ENCODE peak calls at places on chromosomes 2 and 18, in six cellular contexts. A is mucosa of descending colon; C is aorta; T is psoas muscle; D is tibial nerve; Y is CD8-positive, alpha-beta T cell. W is an unnamed sample. For H3K4me1, the result is how much of the 10 kb centered on the place peaks cover.

GRCh38 chr2:11681722-11682589 is 12.0 kb upstream of the NTSR2 start:
- DNase-seq in A (peak), C (no peak), T (peak), D (no peak), Y (peak), W (peak)

GRCh38 chr2:159971365-159972122 is 90.9 kb downstream of the PLA2R1 start:
- DNase-seq in A (no peak), C (no peak), T (no peak), D (no peak), Y (no peak), W (no peak)

GRCh38 chr2:193843675-193844074 is 1648.9 kb upstream of the TMEFF2 start:
- DNase-seq in A (no peak), C (no peak), T (no peak), D (no peak), Y (no peak), W (no peak)

GRCh38 chr18:78955066-78955465 is 24.6 kb upstream of the SALL3 start:
- DNase-seq in A (no peak), C (no peak), T (no peak), D (no peak), Y (no peak), W (no peak)

GRCh38 chr2:241827394-241827793 is 18.4 kb downstream of the NEU4 start:
- DNase-seq in A (no peak), C (no peak), T (no peak), D (no peak), Y (no peak), W (no peak)

GRCh38 chr2:65390134-65390533 is 42.3 kb downstream of the SPRED2 start:
- DNase-seq in A (peak), C (no peak), T (no peak), D (no peak), Y (no peak), W (no peak)

GRCh38 chr18:23134780-23135678 is at the start of gene CABLES1:
- DNase-seq in A (peak), C (peak), T (peak), D (peak), Y (no peak), W (peak)

GRCh38 chr18:34866739-34867138 is 156.6 kb downstream of the DTNA start:
- DNase-seq in A (no peak), C (no peak), T (no peak), D (no peak), Y (no peak), W (no peak)

GRCh38 chr2:53129851-53130250 is 637.8 kb upstream of the CHAC2 start:
- DNase-seq in A (no peak), C (no peak), T (no peak), D (no peak), Y (no peak), W (no peak)

GRCh38 chr2:112666764-112667122 is 21.0 kb downstream of the SLC20A1 start:
- DNase-seq in A (no peak), C (no peak), T (no peak), D (no peak), Y (no peak), W (no peak)

GRCh38 chr2:230931556-230932231 is 6.7 kb upstream of the GPR55 start:
- DNase-seq in A (no peak), C (peak), T (no peak), D (no peak), Y (no peak), W (no peak)

GRCh38 chr2:8487461-8487932 is 194.4 kb upstream of the ID2 start:
- DNase-seq in A (no peak), C (no peak), T (no peak), D (no peak), Y (no peak), W (no peak)

GRCh38 chr2:108573070-108573469 is 38.8 kb downstream of the LIMS1 start:
- DNase-seq in A (no peak), C (no peak), T (no peak), D (no peak), Y (no peak), W (no peak)

GRCh38 chr2:181742908-181743722 is 62.8 kb upstream of the NEUROD1 start:
- DNase-seq in A (no peak), C (no peak), T (no peak), D (peak), Y (peak), W (peak)

GRCh38 chr2:225414902-225415301 is 15.4 kb downstream of the NYAP2 start:
- DNase-seq in A (no peak), C (no peak), T (no peak), D (no peak), Y (no peak), W (no peak)

GRCh38 chr2:190406805-190407204 is 1.4 kb upstream of the MFSD6 start:
- DNase-seq in A (no peak), C (no peak), T (no peak), D (no peak), Y (no peak), W (no peak)

GRCh38 chr18:13390196-13390595 is 171.6 kb downstream of the LDLRAD4 start:
- DNase-seq in A (no peak), C (no peak), T (no peak), D (no peak), Y (no peak), W (no peak)

GRCh38 chr18:68847219-68847860 is 49.5 kb downstream of the CCDC102B start:
- DNase-seq in A (no peak), C (no peak), T (no peak), D (no peak), Y (no peak), W (no peak)

GRCh38 chr18:51151568-51152511 is 45.6 kb downstream of the MEX3C start:
- DNase-seq in A (peak), C (no peak), T (no peak), D (no peak), Y (peak), W (no peak)

GRCh38 chr2:151289972-151290335 is 486 bp upstream of the NMI start:
- DNase-seq in A (no peak), C (no peak), T (peak), D (peak), Y (no peak), W (peak)

GRCh38 chr2:23135481-23136100 is 249.4 kb upstream of the KLHL29 start:
- DNase-seq in A (no peak), C (peak), T (peak), D (no peak), Y (no peak), W (no peak)

GRCh38 chr2:120720176-120720575 is 15.5 kb upstream of the GLI2 start:
- DNase-seq in A (no peak), C (no peak), T (no peak), D (no peak), Y (no peak), W (no peak)

GRCh38 chr2:28080911-28081310 is 190.4 kb downstream of the BABAM2 start:
- DNase-seq in A (peak), C (no peak), T (no peak), D (no peak), Y (no peak), W (peak)

GRCh38 chr2:15831150-15831549 is 109.2 kb upstream of the MYCN start:
- DNase-seq in A (no peak), C (no peak), T (no peak), D (no peak), Y (no peak), W (no peak)

GRCh38 chr18:8726963-8727730 is 21.8 kb downstream of the MTCL1 start:
- DNase-seq in A (no peak), C (no peak), T (no peak), D (no peak), Y (no peak), W (no peak)

GRCh38 chr2:223054193-223054781 is 2.3 kb downstream of the KCNE4 start:
- DNase-seq in A (no peak), C (peak), T (peak), D (peak), Y (no peak), W (no peak)

GRCh38 chr18:79563949-79564348 is 115.7 kb upstream of the CTDP1 start:
- DNase-seq in A (no peak), C (no peak), T (no peak), D (no peak), Y (no peak), W (no peak)

GRCh38 chr2:114926303-114926702 is 483.9 kb downstream of the DPP10 start:
- DNase-seq in A (no peak), C (no peak), T (no peak), D (no peak), Y (no peak), W (no peak)

GRCh38 chr18:73646772-73647171 is 500.9 kb downstream of the FBXO15 start:
- DNase-seq in A (no peak), C (no peak), T (no peak), D (no peak), Y (no peak), W (no peak)

GRCh38 chr2:375270-375946 is 87.5 kb upstream of the ALKAL2 start:
- DNase-seq in A (no peak), C (no peak), T (no peak), D (no peak), Y (no peak), W (no peak)

GRCh38 chr2:205719864-205720263 is 37.6 kb downstream of the NRP2 start:
- DNase-seq in A (no peak), C (no peak), T (no peak), D (no peak), Y (no peak), W (no peak)

GRCh38 chr2:157880927-157881326 is 4.8 kb upstream of the ACVR1 start:
- DNase-seq in A (no peak), C (no peak), T (no peak), D (no peak), Y (no peak), W (no peak)

GRCh38 chr2:30761226-30761625 is 46.0 kb downstream of the CAPN13 start:
- DNase-seq in A (no peak), C (no peak), T (no peak), D (no peak), Y (no peak), W (no peak)

GRCh38 chr2:215882689-215883088 is 130.7 kb downstream of the MREG start:
- DNase-seq in A (no peak), C (no peak), T (no peak), D (no peak), Y (no peak), W (no peak)

DNA sequence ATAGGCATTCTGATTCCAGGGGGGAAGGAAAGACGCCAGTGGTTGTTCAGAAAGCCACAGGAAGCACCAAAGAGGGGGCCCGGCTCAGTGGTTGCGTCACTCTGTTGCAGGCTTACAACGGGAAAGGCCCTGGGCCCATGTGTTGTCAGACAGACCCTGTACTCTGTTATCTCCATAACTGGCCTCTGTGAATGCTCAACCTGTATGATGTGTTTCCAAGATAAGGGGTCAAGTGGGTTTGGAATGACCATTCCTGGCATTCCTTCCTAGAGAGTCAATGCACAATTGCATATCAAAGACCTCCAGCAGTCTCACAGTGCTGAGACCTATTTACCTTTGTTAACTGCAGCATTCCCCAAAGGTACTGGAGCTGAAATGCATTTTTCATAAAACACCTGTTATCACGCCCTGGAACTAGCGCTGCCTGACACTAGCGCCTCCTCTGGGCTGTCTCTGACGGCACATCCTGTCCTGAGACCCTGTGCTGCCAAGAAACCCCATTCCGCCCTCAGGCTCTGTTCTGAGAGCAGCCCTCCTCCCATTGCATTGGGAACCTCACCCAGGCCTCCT is 13.2 kb upstream of the LRRFIP1 start:
- DNase-seq in A (no peak), C (no peak), T (no peak), D (no peak), Y (no peak), W (no peak)
- H3K4me1 ChIP-seq in A (under half), C (under half), T (under half), D (under half), Y (under half), W (under half)

GRCh38 chr2:177392373-177393246 is at the start of gene AGPS:
- DNase-seq in A (peak), C (peak), T (peak), D (peak), Y (peak), W (peak)
- H3K4me1 ChIP-seq in A (under half), C (under half), T (under half), D (under half), Y (under half), W (under half)

GRCh38 chr2:227503433-227504406 is 31.8 kb downstream of the AGFG1 start:
- DNase-seq in A (peak), C (no peak), T (peak), D (no peak), Y (no peak), W (no peak)

GRCh38 chr2:227506456-227506855 is 34.5 kb downstream of the AGFG1 start:
- DNase-seq in A (no peak), C (no peak), T (no peak), D (no peak), Y (no peak), W (no peak)

GRCh38 chr2:227508001-227508400 is 36.0 kb downstream of the AGFG1 start:
- DNase-seq in A (no peak), C (no peak), T (no peak), D (no peak), Y (no peak), W (no peak)

GRCh38 chr2:227509086-227509485 is 37.1 kb downstream of the AGFG1 start:
- DNase-seq in A (no peak), C (no peak), T (no peak), D (no peak), Y (no peak), W (no peak)

DNA sequence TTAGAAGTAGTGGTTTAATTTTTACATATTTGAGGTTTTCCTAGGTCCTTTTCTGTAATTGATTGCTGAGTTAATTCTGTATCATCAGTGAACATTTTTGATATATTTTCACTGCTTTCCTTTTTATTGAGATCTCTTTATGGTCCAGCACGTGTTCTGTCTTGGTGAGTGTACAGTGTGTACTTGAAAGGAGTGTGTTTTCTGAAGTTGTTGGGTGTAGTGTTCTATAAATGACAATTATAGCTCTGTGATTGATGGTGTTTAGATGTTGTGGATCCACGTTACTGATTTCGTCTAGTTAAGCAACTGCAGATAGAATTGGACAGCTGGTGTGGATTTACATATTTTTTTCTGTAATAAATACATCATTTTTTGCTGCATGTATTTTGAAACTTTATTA is 32.7 kb downstream of the AGFG1 start:
- DNase-seq in A (no peak), C (no peak), T (no peak), D (no peak), Y (no peak), W (no peak)
- H3K4me1 ChIP-seq in A (under half), C (under half), T (half or more), D (under half), Y (under half), W (under half)

GRCh38 chr2:217935245-217935879 is 67.4 kb downstream of the TNS1 start:
- DNase-seq in A (peak), C (peak), T (peak), D (no peak), Y (no peak), W (no peak)
- H3K4me1 ChIP-seq in A (under half), C (under half), T (half or more), D (under half), Y (under half), W (under half)

GRCh38 chr2:43228782-43229659 is 2.6 kb upstream of the ZFP36L2 start:
- DNase-seq in A (no peak), C (no peak), T (no peak), D (no peak), Y (no peak), W (peak)

GRCh38 chr2:43230981-43231827 is 4.8 kb upstream of the ZFP36L2 start:
- DNase-seq in A (no peak), C (no peak), T (no peak), D (no peak), Y (no peak), W (no peak)

GRCh38 chr2:43230481-43230880 is 4.1 kb upstream of the ZFP36L2 start:
- DNase-seq in A (no peak), C (no peak), T (no peak), D (no peak), Y (no peak), W (no peak)

GRCh38 chr2:43236256-43236655 is 9.8 kb upstream of the ZFP36L2 start:
- DNase-seq in A (no peak), C (no peak), T (no peak), D (no peak), Y (no peak), W (no peak)

GRCh38 chr2:43233218-43234212 is 7.1 kb upstream of the ZFP36L2 start:
- DNase-seq in A (no peak), C (no peak), T (no peak), D (no peak), Y (no peak), W (no peak)
- H3K4me1 ChIP-seq in A (under half), C (under half), T (under half), D (under half), Y (under half), W (under half)

GRCh38 chr2:69933254-69933828 is 18.4 kb downstream of the MXD1 start:
- DNase-seq in A (no peak), C (no peak), T (no peak), D (no peak), Y (no peak), W (no peak)
- H3K4me1 ChIP-seq in A (under half), C (under half), T (under half), D (under half), Y (under half), W (under half)

GRCh38 chr2:218635719-218636118 is 23.7 kb downstream of the ZNF142 start:
- DNase-seq in A (no peak), C (no peak), T (no peak), D (no peak), Y (no peak), W (no peak)
- H3K4me1 ChIP-seq in A (under half), C (under half), T (under half), D (under half), Y (under half), W (under half)

DNA sequence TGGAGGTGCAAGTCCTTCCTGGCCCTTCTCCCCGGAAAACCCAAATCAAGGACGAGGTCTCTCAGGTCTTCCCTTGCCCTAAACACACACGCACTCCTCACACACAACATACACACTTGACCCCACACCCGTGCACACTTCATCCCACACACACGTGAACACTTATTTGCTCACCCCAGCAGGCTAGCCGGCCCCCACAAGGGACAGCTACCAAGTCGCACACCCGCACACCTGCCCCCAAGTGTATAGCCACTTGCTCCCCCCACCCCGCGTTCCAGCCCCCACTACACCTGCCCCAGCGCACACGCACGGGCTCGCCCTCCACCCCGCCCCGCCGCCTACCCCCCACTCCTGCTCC is 359 bp downstream of the TGFBRAP1 start:
- DNase-seq in A (no peak), C (no peak), T (peak), D (no peak), Y (no peak), W (peak)
- H3K4me1 ChIP-seq in A (under half), C (under half), T (under half), D (under half), Y (under half), W (under half)

GRCh38 chr18:7576685-7577084 is 9.6 kb downstream of the PTPRM start:
- DNase-seq in A (no peak), C (no peak), T (no peak), D (no peak), Y (no peak), W (no peak)

GRCh38 chr18:7572837-7573236 is 5.7 kb downstream of the PTPRM start:
- DNase-seq in A (no peak), C (peak), T (no peak), D (no peak), Y (no peak), W (no peak)

GRCh38 chr18:7579176-7579922 is 12.2 kb downstream of the PTPRM start:
- DNase-seq in A (no peak), C (no peak), T (no peak), D (no peak), Y (no peak), W (no peak)

GRCh38 chr18:7577706-7578105 is 10.6 kb downstream of the PTPRM start:
- DNase-seq in A (no peak), C (no peak), T (no peak), D (no peak), Y (no peak), W (no peak)

DNA sequence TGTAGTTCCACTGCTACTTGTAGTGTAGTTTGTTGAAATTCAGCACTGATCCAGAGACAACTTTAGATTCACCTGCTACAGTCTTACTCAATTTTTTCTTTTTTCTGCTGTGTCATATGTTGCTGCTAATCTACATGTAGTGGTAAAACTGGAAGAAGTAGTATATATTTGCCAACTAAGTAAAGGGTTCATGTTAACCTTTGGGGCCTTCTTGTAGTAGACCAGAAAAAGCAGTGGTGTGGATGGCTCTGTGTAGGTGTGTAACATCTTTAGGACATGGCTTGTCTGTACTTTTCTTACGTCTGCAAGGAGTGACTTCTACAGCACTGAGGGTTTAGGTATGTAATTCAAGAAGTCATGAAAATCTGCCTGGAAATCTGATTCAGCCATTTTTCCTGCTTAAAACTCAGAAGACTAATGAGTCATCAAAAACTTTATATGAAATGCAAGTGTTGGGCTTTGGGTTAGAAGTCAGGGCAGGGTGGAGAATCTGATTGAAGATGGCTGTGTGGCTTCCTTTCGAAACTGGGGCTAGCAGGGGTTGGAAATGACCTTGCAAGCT is 8.4 kb downstream of the PTPRM start:
- DNase-seq in A (no peak), C (no peak), T (no peak), D (no peak), Y (no peak), W (no peak)
- H3K4me1 ChIP-seq in A (under half), C (under half), T (half or more), D (under half), Y (under half), W (under half)